ENCODE peak calls at places on chromosomes 1 and 21, in nine cellular contexts. U is IMR-90; W is CD8-positive, alpha-beta T cell; M is HFF-Myc; C is psoas muscle; J is fibroblast of lung; F is fibroblast of pulmonary artery; P is GM12864; T is right atrium auricular region. L is an unnamed sample.

GRCh38 chr1:94104127-94104684 is 16.7 kb downstream of the ABCA4 start:
- DNase-seq in W (no peak), U (no peak), P (no peak), T (no peak), J (no peak), M (no peak), F (no peak), C (no peak), L (no peak)

GRCh38 chr1:201240171-201240570 is 43.1 kb upstream of the PKP1 start:
- DNase-seq in C (no peak), F (no peak), U (no peak), W (no peak), P (no peak), T (no peak), J (no peak), M (no peak), L (no peak)

GRCh38 chr1:230426246-230427101 is at the start of gene PGBD5:
- DNase-seq in J (peak), C (peak), P (no peak), T (no peak), U (peak), W (peak), F (peak), M (no peak), L (no peak)

GRCh38 chr1:22876359-22877111 is 96.1 kb downstream of the LACTBL1 start:
- DNase-seq in U (peak), F (peak), C (no peak), M (no peak), W (no peak), P (no peak), T (no peak), J (peak), L (no peak)

GRCh38 chr1:225877570-225877969 is 4.6 kb downstream of the TMEM63A start:
- DNase-seq in J (peak), C (peak), P (no peak), U (peak), W (peak), M (no peak), F (peak), T (peak), L (no peak)

GRCh38 chr1:94068096-94068830 is 52.7 kb downstream of the ABCA4 start:
- DNase-seq in T (no peak), U (peak), M (no peak), C (no peak), F (peak), P (no peak), W (no peak), J (peak), L (no peak)

GRCh38 chr1:208110296-208110695 is 133.9 kb downstream of the PLXNA2 start:
- DNase-seq in M (no peak), P (no peak), F (no peak), C (no peak), W (no peak), J (no peak), U (no peak), T (no peak), L (no peak)

GRCh38 chr1:14787604-14788003 is 189.1 kb downstream of the KAZN start:
- DNase-seq in T (no peak), F (no peak), U (no peak), W (no peak), P (no peak), M (no peak), C (no peak), J (no peak), L (no peak)

GRCh38 chr1:4203501-4203900 is 303.4 kb upstream of the C1orf174 start:
- DNase-seq in F (no peak), C (no peak), M (no peak), P (no peak), J (no peak), T (peak), U (no peak), W (no peak), L (no peak)

GRCh38 chr1:211579434-211580302 is 707 bp upstream of the SLC30A1 start:
- DNase-seq in U (peak), P (peak), F (peak), W (peak), C (no peak), M (peak), J (peak), T (peak), L (no peak)

GRCh38 chr1:87439821-87440220 is 111.1 kb downstream of the LMO4 start:
- DNase-seq in T (no peak), U (peak), W (no peak), J (no peak), P (no peak), F (no peak), M (no peak), C (no peak), L (no peak)

GRCh38 chr1:109993885-109994284 is 9.3 kb downstream of the AHCYL1 start:
- DNase-seq in C (no peak), W (no peak), U (peak), M (no peak), F (peak), T (no peak), J (peak), P (no peak), L (no peak)

GRCh38 chr1:28578696-28579218 is 13.3 kb upstream of the RAB42 start:
- DNase-seq in J (no peak), M (no peak), U (no peak), P (no peak), T (no peak), F (no peak), C (no peak), W (no peak), L (no peak)

GRCh38 chr1:146016891-146017290 is 4.6 kb downstream of the HJV start:
- DNase-seq in F (no peak), J (no peak), C (no peak), T (no peak), P (no peak), W (no peak), U (no peak), M (no peak), L (no peak)

GRCh38 chr1:150762559-150762958 is 3.0 kb downstream of the CTSS start:
- DNase-seq in F (no peak), U (no peak), W (no peak), J (no peak), M (no peak), P (no peak), T (no peak), C (no peak), L (no peak)

GRCh38 chr21:23478381-23478780 is 2128.9 kb downstream of the MRPL39 start:
- DNase-seq in M (no peak), J (no peak), T (no peak), W (no peak), C (no peak), U (no peak), P (no peak), F (no peak), L (no peak)

GRCh38 chr1:226603976-226604845 is 55.6 kb downstream of the STUM start:
- DNase-seq in C (no peak), P (no peak), J (no peak), F (peak), T (no peak), W (no peak), U (no peak), M (no peak), L (no peak)

GRCh38 chr1:11107541-11107940 is 7.9 kb upstream of the EXOSC10 start:
- DNase-seq in J (no peak), T (no peak), W (no peak), M (no peak), U (no peak), F (no peak), P (no peak), C (no peak), L (no peak)

GRCh38 chr1:22500476-22500875 is 48.8 kb downstream of the ZBTB40 start:
- DNase-seq in P (no peak), W (no peak), M (peak), T (no peak), F (peak), C (peak), J (peak), U (peak), L (peak)

GRCh38 chr1:67716800-67717199 is 31.8 kb downstream of the GADD45A start:
- DNase-seq in J (no peak), T (no peak), W (no peak), F (peak), P (no peak), C (no peak), U (peak), M (no peak), L (no peak)

GRCh38 chr1:77388655-77389054 is 106.8 kb downstream of the AK5 start:
- DNase-seq in F (no peak), P (no peak), T (no peak), M (no peak), J (peak), C (no peak), W (no peak), U (peak), L (no peak)

GRCh38 chr1:36174716-36175115 is 18.8 kb downstream of the MAP7D1 start:
- DNase-seq in T (no peak), U (no peak), J (no peak), M (no peak), C (no peak), P (no peak), F (no peak), W (no peak), L (no peak)

GRCh38 chr1:154726903-154727302 is 118.9 kb upstream of the ADAR start:
- DNase-seq in W (no peak), T (no peak), U (no peak), P (no peak), M (no peak), C (no peak), F (no peak), J (peak), L (no peak)

GRCh38 chr21:31931644-31932469 is 59.0 kb downstream of the HUNK start:
- DNase-seq in C (no peak), J (no peak), P (peak), T (no peak), U (no peak), W (no peak), F (no peak), M (no peak), L (no peak)

GRCh38 chr1:36154335-36154734 is 1.6 kb upstream of the MAP7D1 start:
- DNase-seq in W (no peak), C (no peak), T (no peak), J (no peak), M (no peak), F (no peak), U (no peak), P (no peak), L (no peak)

DNA sequence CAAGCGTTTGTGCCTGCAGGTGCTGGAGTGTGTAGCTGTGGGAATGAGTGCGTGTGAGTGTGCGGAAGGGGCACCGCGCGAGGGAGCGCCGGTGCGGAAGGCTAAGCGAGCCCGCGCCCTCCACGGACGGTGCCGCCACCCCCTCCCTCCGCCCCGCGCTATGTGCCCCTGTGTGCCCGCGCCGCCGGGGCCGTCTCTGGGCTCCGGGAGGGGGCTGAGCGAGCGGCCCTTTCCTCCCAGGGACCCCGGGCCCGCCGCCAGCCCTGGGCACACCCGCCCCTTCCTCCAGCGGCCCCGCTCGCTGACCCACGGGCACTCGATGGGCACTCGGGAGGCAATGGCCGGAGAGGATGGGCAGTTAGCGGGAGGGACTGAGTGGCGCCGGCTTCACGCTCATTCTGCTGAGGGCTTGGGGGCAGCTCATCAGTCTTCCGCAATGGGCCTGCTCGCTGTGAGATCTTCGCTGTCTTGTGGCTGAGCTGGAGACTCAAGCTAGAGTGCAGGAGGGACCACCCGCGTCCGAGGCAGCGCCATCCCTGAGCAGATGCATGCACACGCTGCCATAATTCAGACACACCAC is 8.6 kb upstream of the ADGRB2 start:
- DNase-seq in U (no peak), P (no peak), C (no peak), J (no peak), M (no peak), W (no peak), F (no peak), T (no peak), L (no peak)
- H3K4me3 ChIP-seq in U (no peak), P (no peak), C (peak), J (no peak), M (peak), W (peak), F (no peak), T (no peak), L (peak)

DNA sequence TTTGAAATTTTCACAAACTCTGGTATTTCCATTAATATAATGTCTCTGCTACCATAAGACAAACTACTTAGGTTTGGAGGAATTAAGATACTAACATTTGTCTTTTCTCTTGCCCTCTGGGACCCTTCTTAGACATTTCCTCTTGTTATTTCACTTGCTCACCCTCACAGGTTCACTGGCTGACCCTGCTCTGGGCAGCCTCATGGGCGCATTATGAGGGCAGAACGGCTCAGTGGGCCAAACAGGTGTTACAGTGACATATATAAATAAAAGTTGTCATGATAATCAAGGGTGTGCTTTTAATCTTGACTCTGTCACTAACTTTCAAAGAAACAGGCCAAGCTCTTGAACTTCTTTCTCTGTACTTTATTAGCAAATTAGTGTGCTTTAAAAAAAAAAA is 46.5 kb downstream of the ZNHIT6 start:
- DNase-seq in W (no peak), J (no peak), U (no peak), P (no peak), T (no peak), C (no peak), M (no peak), F (no peak), L (no peak)
- TF ChIP-seq CTCF in W (no peak), J (no peak), U (no peak), P (no peak), T (no peak), C (no peak), M (no peak), F (no peak), L (no peak)

DNA sequence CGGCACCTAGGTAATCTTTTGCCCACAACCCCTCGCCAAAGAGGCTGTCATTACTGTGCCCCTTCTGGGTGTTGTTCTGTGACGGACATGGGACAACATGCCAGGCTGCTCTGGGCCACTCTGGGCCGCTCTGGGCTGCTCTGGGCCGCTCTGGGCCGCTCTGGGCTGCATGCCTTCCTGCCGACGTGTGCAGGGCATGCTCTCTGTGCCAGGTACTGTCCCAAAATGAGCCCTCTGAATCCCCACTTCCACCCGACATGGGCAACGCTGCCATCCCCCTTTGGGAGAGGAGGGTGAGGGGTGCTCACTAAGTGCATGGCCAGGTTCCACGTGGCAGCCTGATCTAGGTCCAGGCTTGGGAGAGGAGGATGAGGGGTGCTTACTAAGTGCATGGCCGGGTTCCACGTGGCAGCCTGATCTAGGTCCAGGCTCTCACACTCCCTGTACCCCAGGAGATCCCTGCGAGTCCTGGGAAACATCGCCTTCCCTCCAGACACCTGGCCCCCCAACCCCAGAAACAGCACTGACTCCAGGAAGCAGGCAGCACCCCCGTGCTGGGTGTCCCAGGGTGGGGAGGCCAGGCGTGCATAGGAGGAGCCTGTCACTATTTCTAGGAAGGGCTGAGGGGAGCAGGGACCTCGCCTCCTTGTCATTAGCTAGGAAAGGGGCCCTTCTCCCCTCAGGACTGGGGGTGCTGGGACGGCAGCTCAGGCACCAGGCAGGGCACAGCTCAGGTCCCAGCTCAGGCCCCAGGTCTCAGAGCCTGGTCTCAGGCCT is 16.5 kb downstream of the TTC34 start:
- DNase-seq in W (no peak), P (no peak), U (no peak), J (no peak), M (no peak), F (no peak), T (no peak), C (peak), L (no peak)
- H3K4me3 ChIP-seq in W (no peak), P (no peak), U (no peak), J (no peak), M (no peak), F (no peak), T (no peak), C (no peak), L (no peak)

GRCh38 chr1:61812916-61813315 is 70.6 kb downstream of the PATJ start:
- DNase-seq in W (no peak), T (no peak), C (no peak), J (peak), U (peak), M (no peak), P (no peak), F (no peak), L (no peak)

GRCh38 chr1:61808968-61809367 is 66.7 kb downstream of the PATJ start:
- DNase-seq in T (no peak), F (peak), C (no peak), W (no peak), U (peak), P (no peak), J (peak), M (no peak), L (no peak)

GRCh38 chr1:61808321-61808720 is 66.0 kb downstream of the PATJ start:
- DNase-seq in C (no peak), W (no peak), J (no peak), U (no peak), T (no peak), M (no peak), P (no peak), F (no peak), L (no peak)

GRCh38 chr1:61807606-61808005 is 65.3 kb downstream of the PATJ start:
- DNase-seq in T (no peak), U (peak), F (no peak), P (no peak), C (no peak), W (no peak), J (no peak), M (peak), L (no peak)
- TF ChIP-seq CTCF in T (no peak), U (no peak), F (no peak), P (no peak), C (no peak), W (no peak), J (no peak), M (no peak), L (no peak)

GRCh38 chr1:163069655-163070277 is 605 bp downstream of the RGS4 start:
- DNase-seq in C (no peak), J (no peak), U (no peak), T (no peak), M (no peak), W (no peak), P (no peak), F (no peak), L (no peak)

GRCh38 chr1:163072658-163073057 is 3.5 kb downstream of the RGS4 start:
- DNase-seq in U (peak), F (peak), W (no peak), M (no peak), T (no peak), P (no peak), C (no peak), J (peak), L (no peak)

GRCh38 chr1:163069142-163069541 is at the start of gene RGS4:
- DNase-seq in T (peak), F (peak), W (no peak), C (peak), U (peak), P (no peak), J (peak), M (peak), L (peak)

GRCh38 chr1:163074004-163074403 is 4.8 kb downstream of the RGS4 start:
- DNase-seq in F (no peak), U (no peak), M (no peak), J (no peak), W (no peak), P (no peak), T (no peak), C (no peak), L (no peak)

GRCh38 chr1:163071381-163072255 is 2.5 kb downstream of the RGS4 start:
- DNase-seq in U (peak), P (peak), C (peak), J (peak), M (peak), W (peak), T (peak), F (peak), L (no peak)
- H3K4me3 ChIP-seq in U (no peak), P (no peak), C (no peak), J (peak), M (peak), W (no peak), T (no peak), F (peak), L (peak)

GRCh38 chr1:62991152-62991551 is 207.2 kb downstream of the ATG4C start:
- DNase-seq in P (no peak), F (no peak), C (no peak), M (no peak), U (no peak), T (no peak), J (no peak), W (no peak), L (no peak)

GRCh38 chr1:62993844-62994243 is 209.9 kb downstream of the ATG4C start:
- DNase-seq in M (no peak), U (no peak), P (no peak), F (no peak), C (no peak), T (no peak), J (no peak), W (no peak), L (no peak)

GRCh38 chr1:62995173-62995572 is 211.2 kb downstream of the ATG4C start:
- DNase-seq in M (no peak), C (no peak), F (no peak), U (no peak), T (no peak), P (no peak), W (no peak), J (no peak), L (no peak)

GRCh38 chr1:62989497-62989896 is 205.6 kb downstream of the ATG4C start:
- DNase-seq in P (no peak), U (no peak), T (no peak), M (no peak), F (no peak), J (no peak), C (no peak), W (no peak), L (no peak)
- TF ChIP-seq CTCF in P (no peak), U (peak), T (no peak), M (no peak), F (no peak), J (no peak), C (no peak), W (no peak), L (no peak)

DNA sequence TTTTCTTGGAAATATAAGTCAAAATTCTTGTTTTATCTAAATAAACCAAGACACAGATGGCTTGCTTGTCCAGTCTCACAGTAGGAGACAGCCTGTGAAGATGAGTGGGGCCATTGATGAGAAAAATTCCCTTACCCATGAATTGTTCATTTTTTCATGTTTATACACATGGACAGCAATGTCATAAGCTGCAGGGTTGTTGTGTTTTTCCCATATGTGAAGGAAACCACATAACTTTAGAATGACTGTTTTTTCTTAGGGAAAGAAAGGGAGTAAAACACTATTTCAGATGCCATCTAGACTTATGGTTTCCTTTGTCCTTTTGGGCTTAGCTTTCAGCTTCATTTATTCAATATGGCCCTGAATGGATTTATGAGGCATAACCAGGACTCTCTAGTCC is 622.5 kb upstream of the NR5A2 start:
- DNase-seq in M (no peak), J (peak), C (no peak), W (no peak), F (no peak), P (no peak), T (no peak), U (peak), L (no peak)
- H3K4me3 ChIP-seq in M (no peak), J (no peak), C (no peak), W (no peak), F (no peak), P (no peak), T (no peak), U (no peak), L (no peak)

L was measured in AG04449.